ENCODE peak calls at places on chromosomes 6 and 20, in six cellular contexts. One of them, this sample, is unnamed.

GRCh38 chr6:147867827-147868226 is 359.3 kb downstream of the SAMD5 start:
- DNase-seq in body of pancreas: no peak
- DNase-seq in sigmoid colon: no peak
- DNase-seq in A549: no peak
- DNase-seq in uterus: no peak
- DNase-seq in stomach: no peak
- DNase-seq in this sample: no peak

GRCh38 chr6:26240981-26241770 is 123.8 kb upstream of the BTN3A2 start:
- DNase-seq in body of pancreas: no peak
- DNase-seq in sigmoid colon: no peak
- DNase-seq in A549: no peak
- DNase-seq in uterus: no peak
- DNase-seq in stomach: no peak
- DNase-seq in this sample: peak; percentile 84

GRCh38 chr6:113301651-113302050 is 555.5 kb upstream of the MARCKS start:
- DNase-seq in body of pancreas: no peak
- DNase-seq in sigmoid colon: no peak
- DNase-seq in A549: no peak
- DNase-seq in uterus: no peak
- DNase-seq in stomach: no peak
- DNase-seq in this sample: no peak

GRCh38 chr6:154893927-154894326 is 101.2 kb upstream of the TIAM2 start:
- DNase-seq in body of pancreas: no peak
- DNase-seq in sigmoid colon: no peak
- DNase-seq in A549: no peak
- DNase-seq in uterus: no peak
- DNase-seq in stomach: no peak
- DNase-seq in this sample: no peak

GRCh38 chr6:27188206-27188884 is 59.2 kb upstream of the PRSS16 start:
- DNase-seq in body of pancreas: peak; percentile 46
- DNase-seq in sigmoid colon: peak; percentile 76
- DNase-seq in A549: peak; percentile 58
- DNase-seq in uterus: peak; percentile 66
- DNase-seq in stomach: peak; percentile 48
- DNase-seq in this sample: no peak

GRCh38 chr6:132020138-132020551 is 69.0 kb upstream of the CCN2 start:
- DNase-seq in body of pancreas: no peak
- DNase-seq in sigmoid colon: peak; percentile 85
- DNase-seq in A549: no peak
- DNase-seq in uterus: peak; percentile 52
- DNase-seq in stomach: no peak
- DNase-seq in this sample: peak; percentile 40

GRCh38 chr6:38443750-38444149 is 196.0 kb downstream of the BTBD9 start:
- DNase-seq in body of pancreas: no peak
- DNase-seq in sigmoid colon: no peak
- DNase-seq in A549: no peak
- DNase-seq in uterus: no peak
- DNase-seq in stomach: no peak
- DNase-seq in this sample: no peak

GRCh38 chr20:45969712-45970634 is 2.0 kb downstream of the ZNF335 start:
- DNase-seq in body of pancreas: peak; percentile 24
- DNase-seq in sigmoid colon: peak; percentile 57
- DNase-seq in A549: peak; percentile 76
- DNase-seq in uterus: peak; percentile 30
- DNase-seq in stomach: no peak
- DNase-seq in this sample: peak; percentile 85

GRCh38 chr20:3749689-3750639 is 17.5 kb downstream of the HSPA12B start:
- DNase-seq in body of pancreas: peak; percentile 58
- DNase-seq in sigmoid colon: peak; percentile 66
- DNase-seq in A549: peak; percentile 87
- DNase-seq in uterus: no peak
- DNase-seq in stomach: peak; percentile 39
- DNase-seq in this sample: no peak

GRCh38 chr6:4961322-4962168 is 42.3 kb downstream of the RPP40 start:
- DNase-seq in body of pancreas: no peak
- DNase-seq in sigmoid colon: no peak
- DNase-seq in A549: no peak
- DNase-seq in uterus: no peak
- DNase-seq in stomach: no peak
- DNase-seq in this sample: no peak

GRCh38 chr20:50844430-50845100 is 49.7 kb downstream of the BCAS4 start:
- DNase-seq in body of pancreas: no peak
- DNase-seq in sigmoid colon: no peak
- DNase-seq in A549: peak; percentile 46
- DNase-seq in uterus: no peak
- DNase-seq in stomach: peak; percentile 36
- DNase-seq in this sample: no peak

GRCh38 chr6:79215233-79215824 is 19.2 kb downstream of the HMGN3 start:
- DNase-seq in body of pancreas: no peak
- DNase-seq in sigmoid colon: no peak
- DNase-seq in A549: no peak
- DNase-seq in uterus: no peak
- DNase-seq in stomach: no peak
- DNase-seq in this sample: no peak

GRCh38 chr6:26305097-26305841 is 59.7 kb upstream of the BTN3A2 start:
- DNase-seq in body of pancreas: peak; percentile 45
- DNase-seq in sigmoid colon: peak; percentile 84
- DNase-seq in A549: peak; percentile 87
- DNase-seq in uterus: peak; percentile 69
- DNase-seq in stomach: peak; percentile 44
- DNase-seq in this sample: no peak

GRCh38 chr6:105711216-105711615 is 308.3 kb upstream of the PREP start:
- DNase-seq in body of pancreas: no peak
- DNase-seq in sigmoid colon: no peak
- DNase-seq in A549: no peak
- DNase-seq in uterus: no peak
- DNase-seq in stomach: no peak
- DNase-seq in this sample: no peak

GRCh38 chr6:16849280-16850210 is 88.3 kb upstream of the ATXN1 start:
- DNase-seq in body of pancreas: no peak
- DNase-seq in sigmoid colon: no peak
- DNase-seq in A549: peak; percentile 9
- DNase-seq in uterus: no peak
- DNase-seq in stomach: no peak
- DNase-seq in this sample: peak; percentile 20

GRCh38 chr6:145732788-145733187 is 2.5 kb downstream of the EPM2A start:
- DNase-seq in body of pancreas: no peak
- DNase-seq in sigmoid colon: no peak
- DNase-seq in A549: no peak
- DNase-seq in uterus: no peak
- DNase-seq in stomach: no peak
- DNase-seq in this sample: no peak

GRCh38 chr6:145733770-145734169 is 1.6 kb downstream of the EPM2A start:
- DNase-seq in body of pancreas: no peak
- DNase-seq in sigmoid colon: no peak
- DNase-seq in A549: no peak
- DNase-seq in uterus: no peak
- DNase-seq in stomach: no peak
- DNase-seq in this sample: no peak

GRCh38 chr6:145735356-145736165 is at the start of gene EPM2A:
- DNase-seq in body of pancreas: peak; percentile 86
- DNase-seq in sigmoid colon: peak; percentile 95
- DNase-seq in A549: peak; percentile 79
- DNase-seq in uterus: peak; percentile 82
- DNase-seq in stomach: peak; percentile 87
- DNase-seq in this sample: peak; percentile 55

GRCh38 chr6:145733207-145733606 is 2.1 kb downstream of the EPM2A start:
- DNase-seq in body of pancreas: no peak
- DNase-seq in sigmoid colon: no peak
- DNase-seq in A549: no peak
- DNase-seq in uterus: no peak
- DNase-seq in stomach: no peak
- DNase-seq in this sample: no peak

DNA sequence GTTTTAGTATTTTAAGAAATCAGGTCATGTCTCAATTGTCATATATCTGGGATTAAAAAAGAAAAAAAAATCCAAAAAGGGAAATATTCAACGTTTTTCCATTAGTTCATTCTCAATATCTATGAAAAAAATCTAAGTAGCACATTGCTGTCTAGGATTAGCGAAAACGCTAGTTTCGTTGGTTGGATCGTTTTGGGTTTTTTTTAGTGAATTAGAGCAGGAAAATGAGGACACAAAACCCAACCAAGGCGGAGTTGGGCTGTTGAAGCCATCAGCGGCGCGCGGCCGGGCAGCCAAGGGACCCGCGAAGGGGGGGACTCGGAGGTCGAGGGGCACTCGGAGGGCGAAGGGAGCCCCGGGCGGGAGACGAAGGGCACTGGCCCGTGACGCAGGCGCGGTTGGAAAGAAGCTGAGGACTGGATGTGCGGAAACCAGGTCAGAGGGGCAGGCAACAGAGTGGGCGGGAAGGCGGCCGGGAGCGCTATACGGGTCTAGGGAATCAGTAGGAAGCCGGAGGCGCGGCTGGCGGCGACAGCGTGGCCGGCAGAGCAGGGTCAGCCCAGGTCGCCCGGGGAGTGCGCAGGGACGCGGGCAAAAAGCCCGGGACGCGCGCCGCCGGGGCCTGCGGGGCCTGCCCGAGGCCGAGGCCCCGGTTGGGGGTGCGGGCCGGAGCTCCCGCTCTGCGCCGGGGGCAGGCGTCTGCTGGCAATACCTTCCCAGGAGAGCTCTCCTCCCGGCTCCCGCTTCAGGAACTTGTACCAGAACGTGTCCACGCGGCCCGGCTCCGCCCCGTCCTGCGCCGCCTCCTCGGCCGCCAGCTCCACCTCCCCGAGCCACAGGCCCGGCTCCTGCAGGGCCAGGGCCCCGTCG is 599 bp downstream of the EPM2A start:
- DNase-seq in body of pancreas: peak; percentile 90
- DNase-seq in sigmoid colon: peak; percentile 94
- DNase-seq in A549: peak; percentile 91
- DNase-seq in uterus: peak; percentile 85
- DNase-seq in stomach: peak; percentile 87
- DNase-seq in this sample: peak; percentile 76
- TF ChIP-seq POLR2A in body of pancreas: peak; percentile 74
- TF ChIP-seq POLR2A in sigmoid colon: peak; percentile 24
- TF ChIP-seq POLR2A in A549: peak; percentile 51
- TF ChIP-seq POLR2A in uterus: no peak
- TF ChIP-seq POLR2A in stomach: no peak
- TF ChIP-seq POLR2A in this sample: no peak

DNA sequence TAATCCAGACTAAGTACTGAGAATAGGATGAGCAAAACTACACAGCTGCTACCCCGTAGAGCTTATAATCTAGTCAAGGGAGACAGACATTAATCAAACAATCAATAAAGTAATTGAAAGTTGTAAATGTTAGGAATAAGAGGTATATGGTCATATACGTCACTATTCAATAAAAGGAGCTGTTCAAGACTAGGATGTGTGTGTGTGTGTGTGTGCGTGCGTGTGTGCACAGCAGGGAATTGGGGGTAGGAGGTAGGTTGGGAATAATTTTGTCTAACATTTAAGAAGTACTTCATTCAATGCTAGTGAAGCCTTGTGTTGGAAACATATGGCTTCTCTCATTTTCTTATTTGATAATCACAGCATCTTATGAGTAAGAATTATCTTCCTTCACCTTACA is 41.8 kb downstream of the SESN1 start:
- DNase-seq in body of pancreas: no peak
- DNase-seq in sigmoid colon: no peak
- DNase-seq in A549: no peak
- DNase-seq in uterus: no peak
- DNase-seq in stomach: no peak
- DNase-seq in this sample: no peak
- H3K4me3 ChIP-seq in body of pancreas: no peak overlapping the region
- H3K4me3 ChIP-seq in sigmoid colon: no peak overlapping the region
- H3K4me3 ChIP-seq in A549: no peak overlapping the region
- H3K4me3 ChIP-seq in uterus: no peak overlapping the region
- H3K4me3 ChIP-seq in stomach: no peak overlapping the region
- H3K4me3 ChIP-seq in this sample: no peak overlapping the region

GRCh38 chr6:44225579-44226325 is 2.4 kb downstream of the SLC29A1 start:
- DNase-seq in body of pancreas: no peak
- DNase-seq in sigmoid colon: no peak
- DNase-seq in A549: no peak
- DNase-seq in uterus: no peak
- DNase-seq in stomach: no peak
- DNase-seq in this sample: no peak

GRCh38 chr6:44222987-44223470 is 366 bp upstream of the SLC29A1 start:
- DNase-seq in body of pancreas: no peak
- DNase-seq in sigmoid colon: peak; percentile 73
- DNase-seq in A549: no peak
- DNase-seq in uterus: no peak
- DNase-seq in stomach: no peak
- DNase-seq in this sample: no peak

GRCh38 chr6:44223471-44224153 is at the start of gene SLC29A1:
- DNase-seq in body of pancreas: peak; percentile 81
- DNase-seq in sigmoid colon: peak; percentile 91
- DNase-seq in A549: peak; percentile 69
- DNase-seq in uterus: peak; percentile 74
- DNase-seq in stomach: peak; percentile 76
- DNase-seq in this sample: peak; percentile 97

GRCh38 chr6:44224978-44225330 is 1.6 kb downstream of the SLC29A1 start:
- DNase-seq in body of pancreas: no peak
- DNase-seq in sigmoid colon: no peak
- DNase-seq in A549: no peak
- DNase-seq in uterus: no peak
- DNase-seq in stomach: no peak
- DNase-seq in this sample: no peak

DNA sequence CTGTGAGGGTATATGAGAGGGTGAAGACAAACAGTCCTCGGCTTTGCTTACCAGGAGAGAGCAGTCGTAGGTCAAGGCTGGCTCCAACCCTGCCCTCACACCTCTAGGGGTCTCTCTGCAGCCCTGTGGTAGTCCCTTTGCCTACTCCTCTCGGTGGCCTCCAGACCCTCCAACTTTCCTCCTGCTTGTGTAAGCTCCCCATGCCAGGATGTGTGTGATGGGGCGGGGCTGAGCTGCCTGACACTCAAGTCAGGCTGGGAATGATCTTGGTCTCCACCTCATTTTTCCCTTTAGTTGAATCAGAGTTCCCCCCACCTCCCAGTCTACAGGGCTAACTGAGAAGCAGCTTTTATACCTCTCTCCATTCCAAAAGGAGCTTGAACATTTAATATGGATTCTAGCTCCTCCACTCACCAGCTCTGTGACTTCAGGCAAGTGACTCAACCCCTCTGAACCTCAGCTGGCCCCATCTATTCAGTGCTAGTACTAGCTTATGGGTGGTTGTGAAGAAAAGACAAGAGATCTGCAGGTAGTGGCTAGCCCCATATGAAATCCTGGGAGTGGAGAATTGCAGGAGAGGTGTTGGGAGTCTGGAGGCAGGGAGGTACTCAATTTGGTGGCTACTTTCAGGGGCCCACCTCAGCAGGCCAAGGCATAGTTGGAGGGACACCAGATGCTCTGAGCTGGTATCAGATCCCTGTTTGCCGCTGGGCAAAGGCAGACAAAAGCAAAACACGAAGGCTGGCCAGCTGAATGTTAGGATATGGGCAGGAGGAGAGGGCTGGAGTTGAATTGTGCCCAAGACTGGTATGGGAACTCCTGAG is 971 bp downstream of the SLC29A1 start:
- DNase-seq in body of pancreas: no peak
- DNase-seq in sigmoid colon: peak; percentile 75
- DNase-seq in A549: no peak
- DNase-seq in uterus: no peak
- DNase-seq in stomach: no peak
- DNase-seq in this sample: no peak
- TF ChIP-seq CTCF in body of pancreas: no peak
- TF ChIP-seq CTCF in sigmoid colon: no peak
- TF ChIP-seq CTCF in A549: no peak
- TF ChIP-seq CTCF in uterus: no peak
- TF ChIP-seq CTCF in stomach: no peak
- TF ChIP-seq CTCF in this sample: no peak

GRCh38 chr6:135180458-135181332 is at the start of gene MYB:
- DNase-seq in body of pancreas: peak; percentile 47
- DNase-seq in sigmoid colon: no peak
- DNase-seq in A549: peak; percentile 59
- DNase-seq in uterus: no peak
- DNase-seq in stomach: peak; percentile 54
- DNase-seq in this sample: no peak
- TF ChIP-seq POLR2A in body of pancreas: no peak
- TF ChIP-seq POLR2A in sigmoid colon: no peak
- TF ChIP-seq POLR2A in A549: no peak
- TF ChIP-seq POLR2A in uterus: no peak
- TF ChIP-seq POLR2A in stomach: no peak
- TF ChIP-seq POLR2A in this sample: no peak

This sample was measured in lower leg skin.